ENCODE peak calls at places on chromosomes 2 and 18, in seven cellular contexts. One of them, this sample, is unnamed.

GRCh38 chr2:214193943-214194342 is 216.9 kb upstream of the VWC2L start:
- DNase-seq in PC-3: peak; percentile 86
- DNase-seq in heart left ventricle: no peak
- DNase-seq in CD8-positive, alpha-beta T cell: no peak
- DNase-seq in body of pancreas: no peak
- DNase-seq in retinal pigment epithelial cell: peak; percentile 52
- DNase-seq in MCF 10A: peak; percentile 35
- DNase-seq in this sample: no peak

GRCh38 chr18:45562567-45563479 is 52.5 kb upstream of the SLC14A2 start:
- DNase-seq in PC-3: no peak
- DNase-seq in heart left ventricle: peak; percentile 76
- DNase-seq in CD8-positive, alpha-beta T cell: no peak
- DNase-seq in body of pancreas: no peak
- DNase-seq in retinal pigment epithelial cell: no peak
- DNase-seq in MCF 10A: no peak
- DNase-seq in this sample: no peak

GRCh38 chr18:43405097-43405496 is 127.8 kb upstream of the SYT4 start:
- DNase-seq in PC-3: no peak
- DNase-seq in heart left ventricle: no peak
- DNase-seq in CD8-positive, alpha-beta T cell: no peak
- DNase-seq in body of pancreas: no peak
- DNase-seq in retinal pigment epithelial cell: no peak
- DNase-seq in MCF 10A: peak; percentile 43
- DNase-seq in this sample: no peak

GRCh38 chr2:33370886-33371285 is 105.6 kb upstream of the RASGRP3 start:
- DNase-seq in PC-3: no peak
- DNase-seq in heart left ventricle: no peak
- DNase-seq in CD8-positive, alpha-beta T cell: no peak
- DNase-seq in body of pancreas: no peak
- DNase-seq in retinal pigment epithelial cell: no peak
- DNase-seq in MCF 10A: no peak
- DNase-seq in this sample: no peak

GRCh38 chr2:204608261-204608660 is 63.0 kb downstream of the PARD3B start:
- DNase-seq in PC-3: no peak
- DNase-seq in heart left ventricle: no peak
- DNase-seq in CD8-positive, alpha-beta T cell: no peak
- DNase-seq in body of pancreas: no peak
- DNase-seq in retinal pigment epithelial cell: no peak
- DNase-seq in MCF 10A: no peak
- DNase-seq in this sample: no peak

GRCh38 chr2:238238766-238239551 is 879 bp downstream of the HES6 start:
- DNase-seq in PC-3: no peak
- DNase-seq in heart left ventricle: peak; percentile 69
- DNase-seq in CD8-positive, alpha-beta T cell: peak; percentile 64
- DNase-seq in body of pancreas: peak; percentile 42
- DNase-seq in retinal pigment epithelial cell: no peak
- DNase-seq in MCF 10A: no peak
- DNase-seq in this sample: peak; percentile 42

GRCh38 chr2:153478289-153479261 is at the start of gene RPRM:
- DNase-seq in PC-3: peak; percentile 72
- DNase-seq in heart left ventricle: peak; percentile 73
- DNase-seq in CD8-positive, alpha-beta T cell: peak; percentile 70
- DNase-seq in body of pancreas: peak; percentile 76
- DNase-seq in retinal pigment epithelial cell: peak; percentile 71
- DNase-seq in MCF 10A: peak; percentile 52
- DNase-seq in this sample: peak; percentile 90

GRCh38 chr18:48191494-48191893 is 217.7 kb downstream of the ZBTB7C start:
- DNase-seq in PC-3: no peak
- DNase-seq in heart left ventricle: no peak
- DNase-seq in CD8-positive, alpha-beta T cell: peak; percentile 37
- DNase-seq in body of pancreas: no peak
- DNase-seq in retinal pigment epithelial cell: no peak
- DNase-seq in MCF 10A: no peak
- DNase-seq in this sample: no peak

GRCh38 chr2:105877945-105878344 is 133.2 kb downstream of the NCK2 start:
- DNase-seq in PC-3: no peak
- DNase-seq in heart left ventricle: no peak
- DNase-seq in CD8-positive, alpha-beta T cell: no peak
- DNase-seq in body of pancreas: no peak
- DNase-seq in retinal pigment epithelial cell: no peak
- DNase-seq in MCF 10A: no peak
- DNase-seq in this sample: no peak

GRCh38 chr2:188443207-188443606 is 151.5 kb downstream of the GULP1 start:
- DNase-seq in PC-3: no peak
- DNase-seq in heart left ventricle: no peak
- DNase-seq in CD8-positive, alpha-beta T cell: no peak
- DNase-seq in body of pancreas: no peak
- DNase-seq in retinal pigment epithelial cell: no peak
- DNase-seq in MCF 10A: no peak
- DNase-seq in this sample: no peak

GRCh38 chr2:219629976-219630695 is 2.7 kb downstream of the SLC4A3 start:
- DNase-seq in PC-3: no peak
- DNase-seq in heart left ventricle: no peak
- DNase-seq in CD8-positive, alpha-beta T cell: no peak
- DNase-seq in body of pancreas: no peak
- DNase-seq in retinal pigment epithelial cell: no peak
- DNase-seq in MCF 10A: no peak
- DNase-seq in this sample: peak; percentile 61

GRCh38 chr2:135299656-135300244 is 231.3 kb downstream of the ZRANB3 start:
- DNase-seq in PC-3: peak; percentile 33
- DNase-seq in heart left ventricle: no peak
- DNase-seq in CD8-positive, alpha-beta T cell: no peak
- DNase-seq in body of pancreas: no peak
- DNase-seq in retinal pigment epithelial cell: no peak
- DNase-seq in MCF 10A: no peak
- DNase-seq in this sample: no peak

GRCh38 chr2:102027036-102027702 is 35.4 kb downstream of the IL1R2 start:
- DNase-seq in PC-3: no peak
- DNase-seq in heart left ventricle: no peak
- DNase-seq in CD8-positive, alpha-beta T cell: no peak
- DNase-seq in body of pancreas: no peak
- DNase-seq in retinal pigment epithelial cell: no peak
- DNase-seq in MCF 10A: no peak
- DNase-seq in this sample: peak; percentile 59

GRCh38 chr2:164015328-164016123 is 279.7 kb upstream of the FIGN start:
- DNase-seq in PC-3: no peak
- DNase-seq in heart left ventricle: no peak
- DNase-seq in CD8-positive, alpha-beta T cell: no peak
- DNase-seq in body of pancreas: no peak
- DNase-seq in retinal pigment epithelial cell: no peak
- DNase-seq in MCF 10A: no peak
- DNase-seq in this sample: no peak

GRCh38 chr18:49411928-49412327 is 48.5 kb downstream of the DYM start:
- DNase-seq in PC-3: no peak
- DNase-seq in heart left ventricle: no peak
- DNase-seq in CD8-positive, alpha-beta T cell: no peak
- DNase-seq in body of pancreas: no peak
- DNase-seq in retinal pigment epithelial cell: no peak
- DNase-seq in MCF 10A: no peak
- DNase-seq in this sample: no peak

GRCh38 chr2:73272270-73272669 is 12.0 kb downstream of the FBXO41 start:
- DNase-seq in PC-3: no peak
- DNase-seq in heart left ventricle: no peak
- DNase-seq in CD8-positive, alpha-beta T cell: no peak
- DNase-seq in body of pancreas: no peak
- DNase-seq in retinal pigment epithelial cell: no peak
- DNase-seq in MCF 10A: no peak
- DNase-seq in this sample: no peak

GRCh38 chr2:201781583-201782051 is 884 bp upstream of the ALS2 start:
- DNase-seq in PC-3: no peak
- DNase-seq in heart left ventricle: no peak
- DNase-seq in CD8-positive, alpha-beta T cell: peak; percentile 49
- DNase-seq in body of pancreas: peak; percentile 34
- DNase-seq in retinal pigment epithelial cell: no peak
- DNase-seq in MCF 10A: no peak
- DNase-seq in this sample: peak; percentile 26

GRCh38 chr18:8559612-8560011 is 49.6 kb upstream of the RAB12 start:
- DNase-seq in PC-3: peak; percentile 57
- DNase-seq in heart left ventricle: no peak
- DNase-seq in CD8-positive, alpha-beta T cell: no peak
- DNase-seq in body of pancreas: no peak
- DNase-seq in retinal pigment epithelial cell: no peak
- DNase-seq in MCF 10A: peak; percentile 5
- DNase-seq in this sample: no peak

GRCh38 chr2:166900700-166901099 is 12.4 kb downstream of the XIRP2 start:
- DNase-seq in PC-3: peak; percentile 60
- DNase-seq in heart left ventricle: no peak
- DNase-seq in CD8-positive, alpha-beta T cell: no peak
- DNase-seq in body of pancreas: no peak
- DNase-seq in retinal pigment epithelial cell: no peak
- DNase-seq in MCF 10A: peak; percentile 59
- DNase-seq in this sample: no peak

GRCh38 chr2:154470386-154470785 is 228.1 kb upstream of the KCNJ3 start:
- DNase-seq in PC-3: no peak
- DNase-seq in heart left ventricle: no peak
- DNase-seq in CD8-positive, alpha-beta T cell: no peak
- DNase-seq in body of pancreas: no peak
- DNase-seq in retinal pigment epithelial cell: no peak
- DNase-seq in MCF 10A: no peak
- DNase-seq in this sample: no peak

GRCh38 chr2:165952600-165953210 is 871 bp downstream of the TTC21B start:
- DNase-seq in PC-3: peak; percentile 83
- DNase-seq in heart left ventricle: no peak
- DNase-seq in CD8-positive, alpha-beta T cell: no peak
- DNase-seq in body of pancreas: no peak
- DNase-seq in retinal pigment epithelial cell: no peak
- DNase-seq in MCF 10A: peak; percentile 7
- DNase-seq in this sample: no peak

GRCh38 chr2:50449306-50449705 is 582.6 kb downstream of the NRXN1 start:
- DNase-seq in PC-3: peak; percentile 13
- DNase-seq in heart left ventricle: no peak
- DNase-seq in CD8-positive, alpha-beta T cell: no peak
- DNase-seq in body of pancreas: no peak
- DNase-seq in retinal pigment epithelial cell: peak; percentile 80
- DNase-seq in MCF 10A: peak; percentile 28
- DNase-seq in this sample: no peak

GRCh38 chr2:187138240-187138639 is 289.3 kb upstream of the ZSWIM2 start:
- DNase-seq in PC-3: peak; percentile 52
- DNase-seq in heart left ventricle: no peak
- DNase-seq in CD8-positive, alpha-beta T cell: no peak
- DNase-seq in body of pancreas: no peak
- DNase-seq in retinal pigment epithelial cell: no peak
- DNase-seq in MCF 10A: peak; percentile 43
- DNase-seq in this sample: peak; percentile 9
- TF ChIP-seq CTCF in PC-3: peak; percentile 73
- TF ChIP-seq CTCF in heart left ventricle: peak; percentile 13
- TF ChIP-seq CTCF in CD8-positive, alpha-beta T cell: no peak
- TF ChIP-seq CTCF in body of pancreas: no peak
- TF ChIP-seq CTCF in retinal pigment epithelial cell: peak; percentile 88
- TF ChIP-seq CTCF in MCF 10A: peak; percentile 28
- TF ChIP-seq CTCF in this sample: no peak

GRCh38 chr2:217789736-217790181 is 213.0 kb downstream of the TNS1 start:
- DNase-seq in PC-3: no peak
- DNase-seq in heart left ventricle: peak; percentile 40
- DNase-seq in CD8-positive, alpha-beta T cell: no peak
- DNase-seq in body of pancreas: no peak
- DNase-seq in retinal pigment epithelial cell: no peak
- DNase-seq in MCF 10A: no peak
- DNase-seq in this sample: no peak

GRCh38 chr2:217789003-217789735 is 213.6 kb downstream of the TNS1 start:
- DNase-seq in PC-3: peak; percentile 78
- DNase-seq in heart left ventricle: peak; percentile 90
- DNase-seq in CD8-positive, alpha-beta T cell: peak; percentile 84
- DNase-seq in body of pancreas: peak; percentile 86
- DNase-seq in retinal pigment epithelial cell: no peak
- DNase-seq in MCF 10A: peak; percentile 66
- DNase-seq in this sample: peak; percentile 93

GRCh38 chr2:217792611-217793527 is 209.9 kb downstream of the TNS1 start:
- DNase-seq in PC-3: no peak
- DNase-seq in heart left ventricle: peak; percentile 20
- DNase-seq in CD8-positive, alpha-beta T cell: peak; percentile 27
- DNase-seq in body of pancreas: no peak
- DNase-seq in retinal pigment epithelial cell: no peak
- DNase-seq in MCF 10A: no peak
- DNase-seq in this sample: no peak

GRCh38 chr2:217790195-217790594 is 212.6 kb downstream of the TNS1 start:
- DNase-seq in PC-3: no peak
- DNase-seq in heart left ventricle: peak; percentile 56
- DNase-seq in CD8-positive, alpha-beta T cell: no peak
- DNase-seq in body of pancreas: no peak
- DNase-seq in retinal pigment epithelial cell: no peak
- DNase-seq in MCF 10A: no peak
- DNase-seq in this sample: peak; percentile 67

GRCh38 chr2:217790681-217791392 is 212.0 kb downstream of the TNS1 start:
- DNase-seq in PC-3: peak; percentile 24
- DNase-seq in heart left ventricle: peak; percentile 8
- DNase-seq in CD8-positive, alpha-beta T cell: peak; percentile 42
- DNase-seq in body of pancreas: no peak
- DNase-seq in retinal pigment epithelial cell: no peak
- DNase-seq in MCF 10A: peak; percentile 49
- DNase-seq in this sample: no peak
- TF ChIP-seq CTCF in PC-3: no peak
- TF ChIP-seq CTCF in heart left ventricle: no peak
- TF ChIP-seq CTCF in CD8-positive, alpha-beta T cell: no peak
- TF ChIP-seq CTCF in body of pancreas: no peak
- TF ChIP-seq CTCF in retinal pigment epithelial cell: no peak
- TF ChIP-seq CTCF in MCF 10A: no peak
- TF ChIP-seq CTCF in this sample: no peak

DNA sequence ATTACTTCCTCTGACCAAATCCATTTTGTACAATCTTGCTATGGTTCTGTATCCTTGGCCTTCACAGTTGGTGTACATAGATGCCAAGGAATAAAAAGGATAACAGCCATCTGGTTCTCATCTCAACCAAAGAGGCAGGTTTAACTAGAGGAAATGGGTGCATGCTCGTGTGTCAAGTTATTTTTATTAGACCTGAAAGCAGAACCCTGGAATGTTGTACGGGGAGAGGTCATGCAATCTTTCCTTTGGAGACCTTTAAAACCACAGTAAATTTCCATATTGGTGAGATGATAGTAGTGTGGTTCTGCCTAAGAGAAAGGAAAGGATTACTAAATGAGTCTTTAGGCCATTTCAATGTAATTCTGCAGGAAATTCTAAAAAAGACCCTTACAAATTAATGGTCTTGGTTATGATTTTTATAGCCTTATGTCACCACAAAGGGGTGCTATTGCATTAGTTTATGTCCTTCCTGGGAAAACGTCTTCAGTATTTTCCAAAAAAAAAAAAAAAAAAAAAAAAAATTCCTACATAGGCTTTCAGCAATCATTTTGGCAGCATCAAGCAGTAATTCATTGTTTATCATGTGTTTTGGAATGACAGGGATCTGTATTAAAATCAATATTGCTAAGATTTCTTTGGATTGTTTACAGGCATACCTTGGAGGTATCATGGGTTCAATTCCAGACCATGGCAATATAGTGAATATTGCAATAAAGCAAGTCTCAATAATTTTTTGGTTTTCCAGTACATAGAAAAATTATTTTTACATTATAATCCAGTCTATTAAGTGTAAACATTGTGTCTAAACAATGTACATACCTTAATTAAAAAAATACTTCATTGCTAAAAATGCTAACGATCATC is 270.8 kb downstream of the NYAP2 start:
- DNase-seq in PC-3: peak; percentile 59
- DNase-seq in heart left ventricle: no peak
- DNase-seq in CD8-positive, alpha-beta T cell: no peak
- DNase-seq in body of pancreas: no peak
- DNase-seq in retinal pigment epithelial cell: no peak
- DNase-seq in MCF 10A: peak; percentile 53
- DNase-seq in this sample: no peak
- TF ChIP-seq CTCF in PC-3: peak; percentile 73
- TF ChIP-seq CTCF in heart left ventricle: no peak
- TF ChIP-seq CTCF in CD8-positive, alpha-beta T cell: no peak
- TF ChIP-seq CTCF in body of pancreas: peak; percentile 39
- TF ChIP-seq CTCF in retinal pigment epithelial cell: peak; percentile 46
- TF ChIP-seq CTCF in MCF 10A: peak; percentile 44
- TF ChIP-seq CTCF in this sample: peak; percentile 28

GRCh38 chr2:8644605-8645175 is 37.2 kb upstream of the ID2 start:
- DNase-seq in PC-3: no peak
- DNase-seq in heart left ventricle: no peak
- DNase-seq in CD8-positive, alpha-beta T cell: no peak
- DNase-seq in body of pancreas: no peak
- DNase-seq in retinal pigment epithelial cell: no peak
- DNase-seq in MCF 10A: peak; percentile 18
- DNase-seq in this sample: no peak
- TF ChIP-seq CTCF in PC-3: peak; percentile 27
- TF ChIP-seq CTCF in heart left ventricle: peak; percentile 56
- TF ChIP-seq CTCF in CD8-positive, alpha-beta T cell: no peak
- TF ChIP-seq CTCF in body of pancreas: peak; percentile 58
- TF ChIP-seq CTCF in retinal pigment epithelial cell: peak; percentile 26
- TF ChIP-seq CTCF in MCF 10A: no peak
- TF ChIP-seq CTCF in this sample: peak; percentile 7